ENCODE peak calls at places on chromosomes 3 and 15, in four cellular contexts. O is pancreas, G is PC-9, Z is neuronal stem cell. V is an unnamed sample.

GRCh38 chr3:100125539-100125938 is 11.2 kb upstream of the FILIP1L start:
- DNase-seq in Z (no peak), O (no peak), G (no peak), V (no peak)

GRCh38 chr3:51673181-51673801 is 2.2 kb downstream of the TEX264 start:
- DNase-seq in G (no peak), O (no peak), Z (no peak), V (peak; percentile 40)

GRCh38 chr15:88695046-88695445 is 56.2 kb downstream of the ISG20 start:
- DNase-seq in Z (no peak), O (no peak), G (no peak), V (no peak)

GRCh38 chr3:195853930-195854478 is 42.3 kb upstream of the MUC4 start:
- DNase-seq in G (no peak), O (no peak), Z (no peak), V (no peak)

GRCh38 chr3:188153949-188154757 is at the start of gene LPP:
- DNase-seq in G (peak; percentile 95), Z (peak; percentile 79), O (peak; percentile 87), V (peak; percentile 84)

GRCh38 chr3:5822843-5823242 is 635.3 kb downstream of the EDEM1 start:
- DNase-seq in Z (no peak), G (no peak), O (no peak), V (no peak)

GRCh38 chr3:51967384-51968174 is at the start of gene PCBP4:
- DNase-seq in O (peak; percentile 84), Z (no peak), G (peak; percentile 62), V (peak; percentile 77)

GRCh38 chr3:149850787-149851582 is 38.0 kb downstream of the RNF13 start:
- DNase-seq in Z (no peak), O (no peak), G (no peak), V (no peak)

GRCh38 chr3:106299300-106300098 is 430.7 kb upstream of the CBLB start:
- DNase-seq in Z (no peak), G (peak; percentile 8), O (no peak), V (no peak)

GRCh38 chr15:80161473-80162016 is 8.7 kb downstream of the FAH start:
- DNase-seq in O (no peak), G (no peak), Z (no peak), V (no peak)

GRCh38 chr3:124467980-124468902 is 262.0 kb upstream of the UMPS start:
- DNase-seq in O (peak; percentile 74), G (peak; percentile 49), Z (peak; percentile 65), V (peak; percentile 61)

GRCh38 chr3:134677987-134678308 is 27.1 kb upstream of the KY start:
- DNase-seq in G (no peak), O (no peak), Z (no peak), V (no peak)

GRCh38 chr3:76941376-76941775 is 98.5 kb upstream of the ROBO2 start:
- DNase-seq in Z (no peak), G (no peak), O (no peak), V (no peak)

GRCh38 chr3:30894521-30895289 is at the start of gene GADL1:
- DNase-seq in O (peak; percentile 73), Z (peak; percentile 27), G (peak; percentile 27), V (peak; percentile 46)

GRCh38 chr15:98425173-98425572 is 223.2 kb upstream of the IGF1R start:
- DNase-seq in Z (no peak), O (no peak), G (no peak), V (no peak)

GRCh38 chr3:165839296-165840076 is 2.3 kb upstream of the BCHE start:
- DNase-seq in Z (no peak), G (no peak), O (no peak), V (no peak)

GRCh38 chr15:65595960-65596359 is 15.0 kb downstream of the INTS14 start:
- DNase-seq in Z (no peak), O (no peak), G (no peak), V (no peak)

GRCh38 chr15:69853572-69853971 is 244.1 kb downstream of the TLE3 start:
- DNase-seq in Z (no peak), O (no peak), G (peak; percentile 85), V (no peak)

GRCh38 chr3:107264888-107265287 is 112.4 kb upstream of the CCDC54 start:
- DNase-seq in G (no peak), Z (no peak), O (no peak), V (no peak)

GRCh38 chr3:72768976-72769375 is 79.3 kb downstream of the SHQ1 start:
- DNase-seq in O (no peak), G (no peak), Z (no peak), V (no peak)

GRCh38 chr3:22951910-22952309 is 251.2 kb upstream of the UBE2E2 start:
- DNase-seq in Z (peak; percentile 5), O (no peak), G (no peak), V (no peak)

GRCh38 chr3:158801200-158801599 is 654 bp upstream of the MFSD1 start:
- DNase-seq in Z (peak; percentile 12), O (no peak), G (peak; percentile 9), V (no peak)

GRCh38 chr15:61079529-61079928 is 149.6 kb downstream of the RORA start:
- DNase-seq in O (no peak), G (no peak), Z (no peak), V (no peak)

GRCh38 chr3:143973352-143974021 is 1.9 kb downstream of the DIPK2A start:
- DNase-seq in Z (no peak), G (no peak), O (no peak), V (no peak)

GRCh38 chr15:78201281-78202190 is 32.8 kb downstream of the ACSBG1 start:
- DNase-seq in G (no peak), O (no peak), Z (no peak), V (no peak)

GRCh38 chr3:178672263-178672662 is 136.0 kb downstream of the KCNMB2 start:
- DNase-seq in G (no peak), O (no peak), Z (no peak), V (no peak)

GRCh38 chr3:79257811-79258210 is 510.0 kb downstream of the ROBO1 start:
- DNase-seq in G (no peak), O (no peak), Z (no peak), V (no peak)

GRCh38 chr3:60333710-60334109 is 917.5 kb downstream of the FHIT start:
- DNase-seq in O (no peak), G (no peak), Z (no peak), V (no peak)

GRCh38 chr3:9448643-9449042 is 51.2 kb downstream of the SETD5 start:
- DNase-seq in Z (no peak), O (no peak), G (no peak), V (no peak)

GRCh38 chr15:59180946-59181345 is 25.7 kb upstream of the LDHAL6B start:
- DNase-seq in G (no peak), Z (no peak), O (no peak), V (no peak)

GRCh38 chr3:195129644-195130492 is 141.1 kb downstream of the XXYLT1 start:
- DNase-seq in G (no peak), O (no peak), Z (no peak), V (no peak)

GRCh38 chr3:144181062-144181461 is 209.4 kb downstream of the DIPK2A start:
- DNase-seq in Z (no peak), O (no peak), G (no peak), V (no peak)

GRCh38 chr3:170614214-170614966 is 28.5 kb upstream of the SLC7A14 start:
- DNase-seq in Z (no peak), O (no peak), G (peak; percentile 40), V (no peak)

GRCh38 chr15:51077565-51078153 is 17.0 kb downstream of the TNFAIP8L3 start:
- DNase-seq in Z (peak; percentile 49), G (peak; percentile 47), O (peak; percentile 70), V (peak; percentile 67)

GRCh38 chr3:101095703-101096102 is 102.5 kb upstream of the ABI3BP start:
- DNase-seq in Z (no peak), O (no peak), G (no peak), V (no peak)

GRCh38 chr3:95705786-95706418 is 1108.5 kb upstream of the EPHA6 start:
- DNase-seq in O (no peak), Z (no peak), G (peak; percentile 19), V (no peak)

GRCh38 chr3:179036226-179036625 is 35.4 kb downstream of the ZMAT3 start:
- DNase-seq in G (no peak), O (no peak), Z (no peak), V (no peak)

GRCh38 chr15:29913528-29914135 is 91.4 kb upstream of the TJP1 start:
- DNase-seq in G (no peak), Z (no peak), O (no peak), V (no peak)

DNA sequence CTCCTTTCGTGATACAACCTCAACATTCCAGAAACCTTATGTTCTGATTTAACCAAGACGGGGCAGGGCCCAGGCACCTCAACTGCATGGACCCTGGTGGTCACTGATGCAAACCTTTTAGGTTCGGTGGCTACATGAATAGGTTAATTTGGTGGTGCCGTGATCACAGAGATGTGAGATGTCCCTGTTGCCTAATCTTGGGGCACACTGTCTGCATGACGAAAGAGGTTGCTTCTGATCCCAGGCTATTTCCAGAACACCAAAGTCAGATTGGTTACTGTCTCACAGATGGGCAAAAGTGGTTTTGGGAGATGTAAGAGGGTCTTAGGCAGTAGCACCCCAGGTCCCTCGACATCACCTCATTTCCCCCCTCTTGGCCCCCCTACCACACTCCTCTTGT is 4.0 kb upstream of the CCR1 start:
- DNase-seq in O (no peak), G (no peak), Z (no peak), V (no peak)
- H3K4me1 ChIP-seq in O (no peaks in the 10 kb centered on the region), G (peaks cover 23% of the 10 kb centered on the region), Z (no peaks in the 10 kb centered on the region), V (no peaks in the 10 kb centered on the region)

DNA sequence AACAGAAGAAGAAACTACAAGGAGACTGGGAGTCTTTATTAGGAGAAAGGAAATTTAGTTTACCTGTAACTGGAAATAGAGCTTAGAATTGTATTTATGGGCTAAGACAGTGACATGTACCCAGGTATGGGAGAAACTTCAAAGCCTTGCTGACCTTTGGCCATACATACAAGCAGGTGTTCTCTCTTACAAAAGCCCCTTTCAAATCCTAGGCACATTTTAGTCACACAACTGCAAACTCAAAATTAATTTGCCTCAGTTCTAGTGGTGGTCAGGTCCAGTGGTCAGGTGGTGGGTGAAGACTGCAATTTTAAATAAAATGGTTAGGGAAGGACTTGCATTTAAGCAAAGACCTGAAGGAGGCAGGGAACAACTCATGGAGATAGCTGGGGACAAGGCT is 30.4 kb downstream of the GATM start:
- DNase-seq in O (no peak), G (no peak), Z (no peak), V (no peak)
- H3K27ac ChIP-seq in O (no peak overlapping the region), G (no peak overlapping the region), Z (no peak overlapping the region), V (no peak overlapping the region)

DNA sequence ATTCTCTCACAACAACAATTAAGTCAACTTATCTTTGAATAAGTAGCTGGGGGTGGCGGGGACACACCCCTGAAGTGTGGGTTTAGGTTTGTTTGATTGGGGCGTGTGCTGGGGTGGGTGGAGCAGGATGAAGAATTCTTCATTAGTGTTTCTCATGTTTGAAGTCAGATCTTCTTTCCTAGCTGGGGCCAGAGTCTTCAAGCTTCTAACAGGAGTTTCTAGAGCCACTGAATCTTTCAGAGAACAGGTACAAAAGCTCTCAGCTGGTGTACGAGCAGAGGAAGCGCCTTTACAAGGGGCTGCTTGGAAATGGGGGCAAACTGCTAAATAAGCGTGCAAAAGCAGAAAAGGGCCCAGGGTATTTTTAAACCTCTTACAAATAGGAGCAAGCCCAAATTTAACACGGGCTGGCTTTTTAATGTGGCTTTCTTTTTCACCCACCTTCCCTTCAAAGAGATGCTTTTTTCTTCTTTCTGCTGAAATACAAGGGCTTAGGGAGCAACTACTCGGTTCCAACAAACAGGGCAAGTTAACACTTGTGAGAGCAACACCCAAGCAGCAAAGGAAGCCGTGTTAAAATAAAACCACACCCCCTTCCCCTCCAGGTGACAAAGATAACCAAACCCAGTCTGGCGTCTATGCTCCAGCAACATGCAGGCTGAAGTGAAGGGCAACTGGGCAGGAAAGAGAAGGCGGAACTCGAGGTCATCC is 86.9 kb upstream of the RASGRP1 start:
- DNase-seq in G (no peak), O (no peak), Z (no peak), V (no peak)
- H3K4me1 ChIP-seq in G (no peaks in the 10 kb centered on the region), O (no peaks in the 10 kb centered on the region), Z (no peaks in the 10 kb centered on the region), V (no peaks in the 10 kb centered on the region)

GRCh38 chr3:15264486-15264885 is 58.4 kb downstream of the CAPN7 start:
- DNase-seq in Z (no peak), G (no peak), O (no peak), V (no peak)
- H3K27ac ChIP-seq in Z (no peak overlapping the region), G (no peak overlapping the region), O (no peak overlapping the region), V (no peak overlapping the region)